ENCODE peak calls at places on chromosomes 7 and 10, in ten cellular contexts. P is NCI-H1694 treated with DMSO at 0.1 percent for 48 hours; X is stromal cell of bone marrow; L is GM10248; D is astrocyte of the spinal cord; A is cerebellum; T is glutamatergic neuron; B is IMR-90; C is SW480; Q is stimulated activated CD4-positive, alpha-beta T cell treated with anti-CD3 and anti-CD28 coated beads, Interleukin-12 subunit alpha, Interleukin-12 subunit beta, amount 100 ng/mL, for 24 hours. V is an unnamed sample.

GRCh38 chr10:99630991-99631390 is 10.8 kb upstream of the SLC25A28 start:
- DNase-seq in P (no peak), X (no peak), L (no peak), D (no peak), A (no peak), T (no peak), B (peak), C (no peak), Q (no peak), V (no peak)

GRCh38 chr7:26052721-26053120 is 99.3 kb upstream of the NFE2L3 start:
- DNase-seq in P (no peak), X (no peak), L (no peak), D (no peak), A (no peak), T (no peak), B (no peak), C (peak), Q (no peak), V (no peak)

GRCh38 chr7:36188923-36189322 is 35.9 kb downstream of the EEPD1 start:
- DNase-seq in P (no peak), X (no peak), L (no peak), D (no peak), A (no peak), T (no peak), B (no peak), C (no peak), Q (no peak), V (no peak)

GRCh38 chr10:24467605-24468004 is 256.1 kb downstream of the ARHGAP21 start:
- DNase-seq in P (no peak), X (no peak), L (no peak), D (peak), A (no peak), T (no peak), B (no peak), C (no peak), Q (no peak), V (no peak)

GRCh38 chr10:43110318-43111071 is 27.8 kb upstream of the CSGALNACT2 start:
- DNase-seq in P (no peak), X (no peak), L (no peak), D (no peak), A (no peak), T (peak), B (peak), C (no peak), Q (no peak), V (no peak)

GRCh38 chr7:112748381-112748780 is 41.8 kb downstream of the TMEM168 start:
- DNase-seq in P (no peak), X (peak), L (no peak), D (no peak), A (no peak), T (no peak), B (no peak), C (no peak), Q (no peak), V (no peak)

GRCh38 chr7:26891400-26892355 is 27.3 kb upstream of the SKAP2 start:
- DNase-seq in P (no peak), X (peak), L (peak), D (peak), A (no peak), T (no peak), B (peak), C (no peak), Q (no peak), V (no peak)

GRCh38 chr10:119205926-119206602 is 1.3 kb upstream of the GRK5 start:
- DNase-seq in P (no peak), X (no peak), L (peak), D (no peak), A (peak), T (peak), B (no peak), C (peak), Q (peak), V (peak)

GRCh38 chr10:97508342-97508741 is 9.6 kb downstream of the UBTD1 start:
- DNase-seq in P (no peak), X (peak), L (no peak), D (peak), A (no peak), T (no peak), B (peak), C (no peak), Q (no peak), V (no peak)

GRCh38 chr10:88236121-88236743 is 346.9 kb downstream of the RNLS start:
- DNase-seq in P (no peak), X (no peak), L (no peak), D (no peak), A (no peak), T (no peak), B (no peak), C (no peak), Q (no peak), V (no peak)

GRCh38 chr10:73480158-73480557 is 15.7 kb downstream of the PPP3CB start:
- DNase-seq in P (no peak), X (no peak), L (peak), D (peak), A (no peak), T (no peak), B (peak), C (no peak), Q (no peak), V (no peak)